ENCODE peak calls at places on chromosome 12, in seven cellular contexts. C is hypothalamus, Y is left ventricle myocardium inferior, S is skeletal muscle cell, Z is iPS-NIHi11, H is Karpas-422, L is cardiac muscle cell. B is an unnamed sample.

GRCh38 chr12:79187032-79187431 is 322.5 kb downstream of the SYT1 start:
- DNase-seq in C (no peak), Y (no peak), S (no peak), Z (no peak), H (no peak), L (no peak), B (no peak)

GRCh38 chr12:84912191-84913142 is at the start of gene SLC6A15:
- DNase-seq in C (peak; percentile 78), Y (no peak), S (peak; percentile 80), Z (peak; percentile 83), H (no peak), L (peak; percentile 79), B (no peak)

GRCh38 chr12:47903927-47904646 is 707 bp downstream of the VDR start:
- DNase-seq in C (no peak), Y (peak; percentile 32), S (peak; percentile 55), Z (no peak), H (no peak), L (no peak), B (peak; percentile 17)

GRCh38 chr12:54197037-54197909 is 8.5 kb upstream of the SMUG1 start:
- DNase-seq in C (no peak), Y (no peak), S (no peak), Z (no peak), H (peak; percentile 94), L (no peak), B (no peak)

GRCh38 chr12:54572881-54573280 is 15.6 kb downstream of the PPP1R1A start:
- DNase-seq in C (no peak), Y (no peak), S (no peak), Z (peak; percentile 48), H (no peak), L (no peak), B (no peak)

GRCh38 chr12:114391088-114391487 is 14.9 kb downstream of the TBX5 start:
- DNase-seq in C (no peak), Y (no peak), S (no peak), Z (no peak), H (no peak), L (no peak), B (no peak)

GRCh38 chr12:98421336-98421735 is 94.1 kb upstream of the TMPO start:
- DNase-seq in C (no peak), Y (no peak), S (no peak), Z (no peak), H (no peak), L (no peak), B (no peak)

GRCh38 chr12:6965026-6965661 is 5.3 kb downstream of the PHB2 start:
- DNase-seq in C (peak; percentile 78), Y (peak; percentile 87), S (peak; percentile 62), Z (peak; percentile 86), H (peak; percentile 96), L (peak; percentile 88), B (peak; percentile 73)

GRCh38 chr12:13444076-13444475 is 247.6 kb downstream of the EMP1 start:
- DNase-seq in C (no peak), Y (no peak), S (no peak), Z (no peak), H (no peak), L (no peak), B (no peak)

GRCh38 chr12:86683568-86683991 is 427.4 kb upstream of the MGAT4C start:
- DNase-seq in C (no peak), Y (no peak), S (no peak), Z (no peak), H (no peak), L (no peak), B (no peak)

GRCh38 chr12:106774808-106775524 is 484 bp downstream of the RIC8B start:
- DNase-seq in C (no peak), Y (peak; percentile 15), S (no peak), Z (no peak), H (no peak), L (no peak), B (peak; percentile 30)

GRCh38 chr12:27906658-27907473 is 65.7 kb downstream of the PTHLH start:
- DNase-seq in C (no peak), Y (no peak), S (no peak), Z (no peak), H (no peak), L (no peak), B (no peak)

GRCh38 chr12:74415633-74416032 is 122.0 kb upstream of the ATXN7L3B start:
- DNase-seq in C (no peak), Y (no peak), S (no peak), Z (peak; percentile 27), H (peak; percentile 63), L (peak; percentile 42), B (no peak)

GRCh38 chr12:53695148-53696138 is 19.6 kb upstream of the ATP5MC2 start:
- DNase-seq in C (no peak), Y (no peak), S (no peak), Z (peak; percentile 67), H (no peak), L (peak; percentile 38), B (no peak)

B was measured in stimulated activated naive CD4-positive, alpha-beta T cell.